ENCODE peak calls at places on chromosome 17, in seven cellular contexts. W, N, V, L, C, P and O are unnamed samples. For H3K36me3, the result is how much of the 10 kb centered on the place peaks cover.

GRCh38 chr17:3983945-3984484 is 19.8 kb upstream of the ATP2A3 start:
- DNase-seq in W (no peak), N (no peak), V (no peak), L (no peak), C (no peak), P (peak), O (no peak)

GRCh38 chr17:17888371-17888770 is 51.6 kb upstream of the SREBF1 start:
- DNase-seq in W (no peak), N (no peak), V (no peak), L (no peak), C (no peak), P (no peak), O (no peak)

GRCh38 chr17:74547736-74548135 is 1.8 kb upstream of the CD300C start:
- DNase-seq in W (no peak), N (no peak), V (no peak), L (no peak), C (no peak), P (no peak), O (no peak)

GRCh38 chr17:67216544-67217320 is 28.3 kb downstream of the HELZ start:
- DNase-seq in W (no peak), N (no peak), V (no peak), L (no peak), C (no peak), P (no peak), O (no peak)

GRCh38 chr17:73599599-73599998 is 44.6 kb downstream of the SDK2 start:
- DNase-seq in W (no peak), N (no peak), V (no peak), L (no peak), C (no peak), P (no peak), O (no peak)

GRCh38 chr17:10663231-10663630 is 6.1 kb upstream of the MYH3 start:
- DNase-seq in W (no peak), N (no peak), V (no peak), L (no peak), C (no peak), P (no peak), O (no peak)

GRCh38 chr17:7916799-7917198 is 710 bp upstream of the RNF227 start:
- DNase-seq in W (no peak), N (no peak), V (no peak), L (no peak), C (no peak), P (no peak), O (no peak)

GRCh38 chr17:55208078-55208812 is 56.5 kb upstream of the HLF start:
- DNase-seq in W (no peak), N (no peak), V (no peak), L (no peak), C (no peak), P (no peak), O (no peak)

DNA sequence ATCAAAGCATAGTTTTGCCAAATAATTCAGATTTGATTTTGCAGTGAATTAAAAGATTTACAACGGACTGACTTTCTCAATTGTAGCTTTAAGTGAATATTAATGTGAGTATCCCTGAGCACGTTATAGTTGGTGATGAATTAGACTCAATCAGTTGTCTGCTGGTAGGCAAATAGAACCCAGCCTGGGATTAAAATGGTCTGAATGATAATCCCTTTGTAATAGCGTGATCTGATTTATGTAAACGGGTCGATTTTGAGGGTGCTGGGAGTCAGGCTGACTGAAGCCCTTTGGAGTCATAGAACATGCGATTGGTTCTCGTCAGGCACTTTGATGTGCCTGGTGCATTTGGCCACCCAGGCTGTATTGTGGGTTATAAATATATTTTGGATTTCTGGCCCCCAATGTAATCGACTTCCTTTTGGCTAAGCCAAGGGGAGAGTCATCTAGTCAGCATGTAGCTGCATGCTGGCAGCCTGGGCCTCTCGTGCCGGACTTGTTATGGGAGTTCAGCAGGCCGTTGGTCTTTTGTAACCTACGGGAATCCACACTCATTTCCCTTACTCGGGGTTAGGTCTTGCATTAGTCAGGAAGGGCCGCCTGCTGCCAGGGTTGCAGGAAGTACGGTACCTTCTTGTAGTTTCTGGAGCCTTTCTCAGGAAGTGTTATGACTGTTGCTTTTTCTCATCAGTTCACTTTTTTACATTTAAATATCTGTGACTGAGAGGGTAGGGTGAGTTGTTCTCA is 5.4 kb downstream of the PGS1 start:
- DNase-seq in W (no peak), N (no peak), V (peak), L (no peak), C (peak), P (peak), O (no peak)
- H3K27ac ChIP-seq in W (no peak), N (no peak), V (peak), L (no peak), C (peak), P (peak), O (peak)

DNA sequence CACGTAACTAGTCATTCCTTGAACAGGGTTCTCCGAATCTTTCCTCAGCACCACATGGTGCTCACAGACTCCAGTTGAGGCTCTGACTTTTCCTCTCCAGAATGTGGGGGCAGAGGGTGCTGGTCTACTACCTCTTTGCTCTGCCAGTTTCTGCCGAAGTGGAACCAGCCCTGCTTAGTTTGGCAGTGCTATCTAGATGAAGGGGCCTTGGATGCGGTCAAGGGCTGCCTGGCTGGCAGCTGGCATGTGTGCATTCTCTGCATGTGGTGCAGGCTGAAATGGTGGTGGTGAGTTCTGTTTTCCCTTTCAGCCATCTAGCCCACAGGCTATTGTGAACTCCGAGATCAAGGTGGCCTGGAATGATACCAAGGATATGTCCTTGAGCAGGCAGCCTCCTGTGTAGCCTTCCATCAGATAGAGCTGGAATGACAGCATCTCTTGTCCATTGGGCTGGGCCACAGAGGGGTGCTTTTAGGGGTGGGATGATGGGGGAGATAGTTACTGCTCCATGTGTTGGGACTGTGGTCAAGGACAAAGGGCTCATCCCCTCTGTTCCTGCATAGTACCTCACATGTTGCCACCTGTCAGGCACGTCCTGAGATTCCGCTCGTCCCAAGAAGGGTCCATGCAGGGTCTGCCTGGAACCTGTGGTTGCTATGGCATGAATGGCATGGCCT is 2.0 kb downstream of the DYNLL2 start:
- DNase-seq in W (no peak), N (no peak), V (no peak), L (no peak), C (no peak), P (no peak), O (no peak)
- H3K36me3 ChIP-seq in W (under half), N (under half), V (under half), L (half or more), C (under half), P (under half), O (under half)

DNA sequence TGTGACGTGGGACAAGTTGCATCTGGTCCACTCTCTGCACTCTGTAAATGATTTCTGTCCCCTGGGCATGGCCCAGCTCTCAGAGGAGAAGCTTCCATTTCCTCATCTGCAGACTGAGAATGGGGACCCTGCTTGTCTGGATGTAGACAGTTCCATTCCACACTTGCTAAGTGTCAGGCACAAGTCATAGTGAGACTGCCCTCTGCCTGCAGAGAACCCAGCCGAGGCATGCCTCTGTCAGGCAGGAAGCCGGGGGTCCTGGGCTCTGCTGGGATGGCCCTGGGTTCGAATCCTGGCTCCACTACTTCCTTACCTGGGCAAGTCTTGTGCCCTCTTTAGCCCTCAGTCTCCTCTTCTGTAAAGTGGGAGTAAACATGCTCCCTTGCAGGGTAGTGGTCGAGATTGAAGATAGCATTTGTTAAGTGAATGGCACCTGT is 4.1 kb downstream of the MAP2K3 start:
- DNase-seq in W (no peak), N (no peak), V (no peak), L (no peak), C (no peak), P (no peak), O (no peak)
- H3K27ac ChIP-seq in W (no peak), N (peak), V (peak), L (peak), C (peak), P (peak), O (peak)

DNA sequence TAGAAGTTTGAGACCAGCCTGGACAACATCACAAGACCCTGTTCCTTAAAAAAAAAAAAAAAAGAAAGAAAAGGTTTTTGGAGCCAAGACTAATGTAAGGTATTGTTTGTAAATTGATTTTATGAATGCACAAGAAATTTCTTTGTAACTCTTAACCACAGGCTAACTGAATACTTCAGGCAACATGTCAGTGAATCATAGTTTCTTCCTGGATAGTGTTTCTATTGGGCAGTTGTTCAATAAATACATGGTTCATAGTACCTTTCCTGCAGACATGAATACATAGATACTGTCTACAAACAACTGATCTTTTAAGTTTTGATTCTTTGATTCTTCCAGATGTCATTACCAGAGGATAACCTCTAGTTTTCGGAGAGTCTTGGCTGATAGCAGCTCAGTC is 11.6 kb downstream of the DDX42 start:
- DNase-seq in W (no peak), N (no peak), V (no peak), L (no peak), C (no peak), P (no peak), O (no peak)
- H3K36me3 ChIP-seq in W (under half), N (under half), V (half or more), L (under half), C (under half), P (under half), O (under half)

GRCh38 chr17:33002245-33002644 is 10.6 kb downstream of the SPACA3 start:
- DNase-seq in W (no peak), N (no peak), V (no peak), L (no peak), C (no peak), P (no peak), O (no peak)
- H3K27ac ChIP-seq in W (no peak), N (no peak), V (no peak), L (no peak), C (no peak), P (no peak), O (no peak)

GRCh38 chr17:50591338-50591737 is 30.8 kb downstream of the CACNA1G start:
- DNase-seq in W (no peak), N (no peak), V (no peak), L (no peak), C (no peak), P (peak), O (no peak)
- H3K36me3 ChIP-seq in W (under half), N (under half), V (under half), L (under half), C (under half), P (under half), O (under half)

GRCh38 chr17:31598921-31599571 is 207.6 kb downstream of the RAB11FIP4 start:
- DNase-seq in W (no peak), N (no peak), V (no peak), L (no peak), C (no peak), P (no peak), O (no peak)
- H3K27ac ChIP-seq in W (no peak), N (no peak), V (no peak), L (no peak), C (no peak), P (no peak), O (no peak)

DNA sequence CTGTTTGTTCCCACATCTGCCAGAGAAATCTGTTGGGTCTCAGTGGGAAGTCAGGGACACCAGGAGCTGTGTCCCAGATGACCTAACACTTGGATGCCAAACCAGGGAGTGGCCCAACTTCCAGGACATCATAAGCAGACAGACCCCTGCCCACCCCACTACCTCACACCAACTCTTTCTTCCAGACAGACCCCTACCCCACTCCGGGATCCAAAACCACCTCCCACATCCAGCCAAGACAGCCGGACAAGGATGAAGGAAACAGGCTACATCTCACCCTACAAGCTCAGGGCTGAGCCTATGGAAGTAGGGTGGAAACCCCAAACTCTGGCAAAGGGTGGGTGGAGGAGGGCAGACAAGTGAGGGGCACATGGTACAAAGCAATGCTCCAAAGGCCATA is 3.6 kb downstream of the HDAC5 start:
- DNase-seq in W (no peak), N (no peak), V (no peak), L (no peak), C (no peak), P (no peak), O (no peak)
- H3K36me3 ChIP-seq in W (under half), N (under half), V (under half), L (under half), C (under half), P (under half), O (under half)